ENCODE peak calls at places on chromosomes 5 and 9, in nine cellular contexts. E is GM12891, O is dermis microvascular lymphatic vessel endothelial cell, B is NCI-H2029, P is NCI-H1092, J is stromal cell of bone marrow, W is RWPE1, U is astrocyte of the hippocampus, G is endothelial cell. N is an unnamed sample.

GRCh38 chr5:119304439-119304838 is 51.4 kb upstream of the TNFAIP8 start:
- DNase-seq in B (no peak), P (no peak), W (no peak), E (no peak), J (no peak), G (no peak), U (no peak), O (peak; percentile 24), N (no peak)

GRCh38 chr5:160635678-160636077 is 214.0 kb downstream of the PTTG1 start:
- DNase-seq in U (no peak), E (no peak), P (no peak), B (no peak), J (no peak), G (no peak), W (no peak), O (no peak), N (no peak)

GRCh38 chr5:172659909-172660628 is 19.0 kb downstream of the NEURL1B start:
- DNase-seq in G (no peak), B (peak; percentile 65), P (peak; percentile 33), E (no peak), U (peak; percentile 81), W (peak; percentile 84), O (no peak), J (no peak), N (peak; percentile 57)

GRCh38 chr9:113446323-113446740 is 17.2 kb upstream of the RGS3 start:
- DNase-seq in G (no peak), E (peak; percentile 39), O (peak; percentile 74), J (peak; percentile 37), U (peak; percentile 60), P (no peak), B (peak; percentile 52), W (peak; percentile 84), N (no peak)

GRCh38 chr5:162190-162564 is 29.1 kb upstream of the LRRC14B start:
- DNase-seq in W (no peak), J (no peak), U (no peak), P (no peak), E (no peak), G (no peak), B (no peak), O (no peak), N (no peak)

GRCh38 chr9:126424511-126424910 is 97.9 kb downstream of the MVB12B start:
- DNase-seq in O (no peak), G (no peak), E (no peak), J (no peak), U (no peak), P (no peak), B (no peak), W (no peak), N (no peak)

GRCh38 chr5:43711496-43711895 is 108.5 kb downstream of the NNT start:
- DNase-seq in J (no peak), W (peak; percentile 31), G (no peak), B (no peak), O (peak; percentile 11), P (no peak), E (no peak), U (peak; percentile 28), N (no peak)

GRCh38 chr9:14056235-14056930 is 257.6 kb downstream of the NFIB start:
- DNase-seq in G (no peak), B (no peak), O (peak; percentile 73), J (no peak), W (no peak), U (no peak), P (no peak), E (no peak), N (no peak)

GRCh38 chr9:17622166-17622565 is 43.3 kb downstream of the SH3GL2 start:
- DNase-seq in P (no peak), U (no peak), J (no peak), W (no peak), B (no peak), G (no peak), E (no peak), O (no peak), N (no peak)

GRCh38 chr5:38249812-38250211 is 8.5 kb upstream of the EGFLAM start:
- DNase-seq in G (no peak), O (no peak), E (no peak), B (no peak), U (no peak), W (no peak), P (no peak), J (no peak), N (no peak)

GRCh38 chr5:118611332-118611945 is 376.9 kb downstream of the DTWD2 start:
- DNase-seq in W (peak; percentile 27), J (no peak), P (no peak), B (no peak), U (peak; percentile 62), E (peak; percentile 4), O (no peak), G (peak; percentile 52), N (no peak)

GRCh38 chr5:145360936-145361335 is 474.2 kb downstream of the PRELID2 start:
- DNase-seq in W (no peak), P (no peak), O (no peak), E (no peak), J (no peak), G (no peak), U (no peak), B (no peak), N (no peak)

GRCh38 chr9:8394341-8394740 is 594.8 kb upstream of the DMAC1 start:
- DNase-seq in P (no peak), U (no peak), O (no peak), J (no peak), G (no peak), B (no peak), E (no peak), W (no peak), N (no peak)

GRCh38 chr5:181133610-181134231 is 2.8 kb upstream of the OR2V1 start:
- DNase-seq in O (peak; percentile 87), G (no peak), B (peak; percentile 25), P (no peak), U (peak; percentile 42), J (peak; percentile 44), W (peak; percentile 94), E (no peak), N (peak; percentile 6)

GRCh38 chr5:81762401-81762800 is 11.5 kb upstream of the SSBP2 start:
- DNase-seq in E (no peak), J (no peak), P (no peak), W (no peak), U (no peak), B (no peak), O (no peak), G (no peak), N (no peak)

GRCh38 chr9:131334568-131335105 is 45.1 kb downstream of the PLPP7 start:
- DNase-seq in P (no peak), U (peak; percentile 54), G (no peak), O (peak; percentile 45), W (no peak), J (no peak), E (no peak), B (no peak), N (peak; percentile 37)

GRCh38 chr5:42579320-42579719 is 156.1 kb downstream of the GHR start:
- DNase-seq in O (no peak), W (peak; percentile 17), P (no peak), E (no peak), J (peak; percentile 17), B (no peak), U (no peak), G (no peak), N (no peak)

GRCh38 chr5:83011990-83012389 is 65.2 kb downstream of the TMEM167A start:
- DNase-seq in O (no peak), U (no peak), J (no peak), E (peak; percentile 28), G (no peak), W (no peak), P (no peak), B (no peak), N (no peak)

N was measured in skeletal muscle cell.